ENCODE peak calls at places on chromosomes 1 and 21, in nine cellular contexts. K is ELF-1, O is GM13977, X is Ammon's horn, V is WTC11, H is T-helper 2 cell, N is cardiac septum, L is OCI-LY7, E is MCF 10A. P is an unnamed sample.

GRCh38 chr21:36773111-36773510 is 74.2 kb downstream of the SIM2 start:
- DNase-seq in X (peak), H (no peak), V (no peak), K (no peak), E (peak), N (peak), O (no peak), L (no peak), P (no peak)

GRCh38 chr1:206555473-206555935 is 48.2 kb downstream of the RASSF5 start:
- DNase-seq in O (peak), H (peak), L (peak), N (peak), K (peak), X (peak), V (no peak), E (no peak), P (peak)

GRCh38 chr1:52636701-52637695 is 4.0 kb downstream of the SHISAL2A start:
- DNase-seq in K (peak), H (peak), N (no peak), V (no peak), O (peak), X (peak), E (peak), L (peak), P (peak)

GRCh38 chr1:228163004-228163753 is 2.4 kb upstream of the IBA57 start:
- DNase-seq in E (peak), L (no peak), X (no peak), K (peak), V (no peak), N (no peak), H (no peak), O (no peak), P (no peak)

GRCh38 chr1:29167904-29168303 is 13.8 kb downstream of the SRSF4 start:
- DNase-seq in V (no peak), H (no peak), X (no peak), O (no peak), E (no peak), N (no peak), K (no peak), L (no peak), P (no peak)

GRCh38 chr1:216518844-216519627 is 95.8 kb upstream of the USH2A start:
- DNase-seq in N (no peak), O (no peak), E (no peak), H (no peak), X (no peak), K (no peak), V (no peak), L (no peak), P (no peak)

GRCh38 chr1:155984341-155984740 is 6.0 kb upstream of the ARHGEF2 start:
- DNase-seq in E (no peak), H (no peak), X (no peak), K (peak), V (peak), L (no peak), N (no peak), O (no peak), P (peak)

GRCh38 chr1:186763107-186763506 is 65.6 kb upstream of the PLA2G4A start:
- DNase-seq in L (no peak), O (peak), E (no peak), V (no peak), X (no peak), N (no peak), H (peak), K (no peak), P (no peak)

GRCh38 chr1:89659322-89660061 is 26.6 kb downstream of the LRRC8C start:
- DNase-seq in O (no peak), H (peak), E (no peak), V (no peak), L (no peak), N (no peak), X (no peak), K (no peak), P (no peak)

GRCh38 chr21:27721675-27722074 is 754.8 kb upstream of the ADAMTS5 start:
- DNase-seq in H (no peak), E (no peak), V (no peak), O (no peak), K (no peak), N (no peak), L (no peak), X (no peak), P (no peak)

GRCh38 chr1:200240655-200241054 is 169.2 kb downstream of the ZNF281 start:
- DNase-seq in N (no peak), X (no peak), L (no peak), V (no peak), E (no peak), O (no peak), K (no peak), H (no peak), P (no peak)

GRCh38 chr1:14095001-14095400 is 395.0 kb downstream of the PRDM2 start:
- DNase-seq in E (peak), K (no peak), L (peak), V (no peak), O (peak), X (no peak), N (no peak), H (peak), P (peak)

GRCh38 chr21:42581676-42582371 is 68.2 kb downstream of the SLC37A1 start:
- DNase-seq in L (no peak), V (no peak), H (no peak), X (no peak), O (no peak), E (no peak), N (peak), K (no peak), P (no peak)

GRCh38 chr1:213326666-213327317 is 275.8 kb downstream of the RPS6KC1 start:
- DNase-seq in L (no peak), H (no peak), O (no peak), X (peak), E (peak), V (no peak), K (no peak), N (no peak), P (no peak)

GRCh38 chr1:2522230-2522629 is 4.2 kb downstream of the PANK4 start:
- DNase-seq in X (no peak), H (no peak), O (no peak), E (no peak), K (no peak), L (no peak), V (no peak), N (no peak), P (no peak)